ENCODE peak calls at places on chromosomes 11 and 22, in four cellular contexts. F is AG08396, K is NCI-H1694, T is transverse colon. S is an unnamed sample.

GRCh38 chr11:120746395-120746794 is 234.8 kb downstream of the GRIK4 start:
- DNase-seq in F (no peak), K (no peak), T (no peak), S (no peak)

GRCh38 chr22:27800250-27801131 is 1.1 kb downstream of the MN1 start:
- DNase-seq in T (no peak), F (peak; percentile 57), K (no peak), S (peak; percentile 33)

GRCh38 chr11:2805388-2806057 is 80.1 kb downstream of the CDKN1C start:
- DNase-seq in F (no peak), T (peak; percentile 7), K (no peak), S (no peak)

GRCh38 chr11:123137496-123138270 is 57.4 kb downstream of the CLMP start:
- DNase-seq in T (peak; percentile 54), K (no peak), F (peak; percentile 73), S (peak; percentile 89)

GRCh38 chr22:27224485-27225364 is 567.3 kb downstream of the MIAT start:
- DNase-seq in F (no peak), T (no peak), K (no peak), S (peak; percentile 29)

GRCh38 chr11:35564246-35564595 is 38.8 kb upstream of the PAMR1 start:
- DNase-seq in F (no peak), K (no peak), T (no peak), S (no peak)

GRCh38 chr22:17968126-17968525 is 56.2 kb downstream of the MICAL3 start:
- DNase-seq in F (no peak), K (no peak), T (no peak), S (no peak)

GRCh38 chr11:96259053-96259837 is 83.8 kb downstream of the MAML2 start:
- DNase-seq in F (no peak), T (no peak), K (no peak), S (no peak)

GRCh38 chr22:40855960-40856512 is 403 bp downstream of the ST13 start:
- DNase-seq in K (peak; percentile 2), F (peak; percentile 18), T (no peak), S (peak; percentile 33)

GRCh38 chr11:65298131-65298535 is 16.5 kb upstream of the CDC42EP2 start:
- DNase-seq in T (peak; percentile 63), K (peak; percentile 34), F (no peak), S (peak; percentile 93)

GRCh38 chr11:110081462-110082233 is 11.5 kb upstream of the ZC3H12C start:
- DNase-seq in K (no peak), T (no peak), F (no peak), S (no peak)

GRCh38 chr11:7060828-7061227 is 28.0 kb upstream of the RBMXL2 start:
- DNase-seq in F (peak; percentile 63), K (no peak), T (no peak), S (no peak)

GRCh38 chr11:115420524-115420923 is 83.7 kb downstream of the CADM1 start:
- DNase-seq in K (no peak), F (no peak), T (no peak), S (no peak)

GRCh38 chr11:61963282-61964057 is 4.0 kb downstream of the FTH1 start:
- DNase-seq in T (peak; percentile 45), K (no peak), F (no peak), S (no peak)

GRCh38 chr11:1198766-1199688 is 23.8 kb upstream of the MUC5B start:
- DNase-seq in K (no peak), F (no peak), T (peak; percentile 4), S (peak; percentile 9)

GRCh38 chr11:118785362-118785761 is 5.6 kb downstream of the DDX6 start:
- DNase-seq in K (no peak), T (no peak), F (no peak), S (no peak)

S was measured in left ventricle myocardium inferior.